ENCODE peak calls at places on chromosome 20, in five cellular contexts. One of them, this sample, is unnamed.

GRCh38 chr20:48401359-48401758 is 426.4 kb downstream of the PREX1 start:
- DNase-seq in H9: no peak
- DNase-seq in neuronal stem cell: no peak
- DNase-seq in mesenchymal stem cell: no peak
- DNase-seq in H1: no peak
- DNase-seq in this sample: no peak

GRCh38 chr20:58818585-58819285 is 32.0 kb downstream of the GNAS-AS1 start:
- DNase-seq in H9: no peak
- DNase-seq in neuronal stem cell: no peak
- DNase-seq in mesenchymal stem cell: peak
- DNase-seq in H1: no peak
- DNase-seq in this sample: peak

GRCh38 chr20:62285151-62285550 is 17.6 kb upstream of the ADRM1 start:
- DNase-seq in H9: no peak
- DNase-seq in neuronal stem cell: no peak
- DNase-seq in mesenchymal stem cell: no peak
- DNase-seq in H1: no peak
- DNase-seq in this sample: no peak

GRCh38 chr20:13017235-13017634 is 8.5 kb downstream of the SPTLC3 start:
- DNase-seq in H9: no peak
- DNase-seq in neuronal stem cell: no peak
- DNase-seq in mesenchymal stem cell: peak
- DNase-seq in H1: no peak
- DNase-seq in this sample: peak

GRCh38 chr20:21615617-21616080 is 89.8 kb upstream of the PAX1 start:
- DNase-seq in H9: peak
- DNase-seq in neuronal stem cell: peak
- DNase-seq in mesenchymal stem cell: no peak
- DNase-seq in H1: peak
- DNase-seq in this sample: peak

GRCh38 chr20:25480156-25480555 is 72.7 kb downstream of the GINS1 start:
- DNase-seq in H9: no peak
- DNase-seq in neuronal stem cell: no peak
- DNase-seq in mesenchymal stem cell: no peak
- DNase-seq in H1: no peak
- DNase-seq in this sample: no peak

GRCh38 chr20:13995841-13996240 is 525 bp downstream of the MACROD2 start:
- DNase-seq in H9: peak
- DNase-seq in neuronal stem cell: no peak
- DNase-seq in mesenchymal stem cell: no peak
- DNase-seq in H1: peak
- DNase-seq in this sample: no peak

GRCh38 chr20:16654858-16655257 is 75.0 kb upstream of the SNRPB2 start:
- DNase-seq in H9: no peak
- DNase-seq in neuronal stem cell: no peak
- DNase-seq in mesenchymal stem cell: no peak
- DNase-seq in H1: no peak
- DNase-seq in this sample: no peak

GRCh38 chr20:51900443-51900842 is 98.1 kb upstream of the SALL4 start:
- DNase-seq in H9: no peak
- DNase-seq in neuronal stem cell: no peak
- DNase-seq in mesenchymal stem cell: no peak
- DNase-seq in H1: no peak
- DNase-seq in this sample: no peak

GRCh38 chr20:33372993-33373441 is 28.3 kb downstream of the CDK5RAP1 start:
- DNase-seq in H9: no peak
- DNase-seq in neuronal stem cell: no peak
- DNase-seq in mesenchymal stem cell: peak
- DNase-seq in H1: no peak
- DNase-seq in this sample: no peak

GRCh38 chr20:51636123-51636522 is 93.6 kb upstream of the NFATC2 start:
- DNase-seq in H9: no peak
- DNase-seq in neuronal stem cell: no peak
- DNase-seq in mesenchymal stem cell: no peak
- DNase-seq in H1: no peak
- DNase-seq in this sample: no peak

GRCh38 chr20:36147707-36148106 is 6.8 kb upstream of the EPB41L1 start:
- DNase-seq in H9: no peak
- DNase-seq in neuronal stem cell: no peak
- DNase-seq in mesenchymal stem cell: peak
- DNase-seq in H1: no peak
- DNase-seq in this sample: no peak

GRCh38 chr20:55919319-55919718 is 86.0 kb downstream of the CBLN4 start:
- DNase-seq in H9: no peak
- DNase-seq in neuronal stem cell: no peak
- DNase-seq in mesenchymal stem cell: no peak
- DNase-seq in H1: no peak
- DNase-seq in this sample: no peak

GRCh38 chr20:11447371-11448100 is 470.2 kb upstream of the BTBD3 start:
- DNase-seq in H9: no peak
- DNase-seq in neuronal stem cell: no peak
- DNase-seq in mesenchymal stem cell: no peak
- DNase-seq in H1: no peak
- DNase-seq in this sample: no peak

GRCh38 chr20:1874534-1875168 is 20.6 kb upstream of the SIRPA start:
- DNase-seq in H9: no peak
- DNase-seq in neuronal stem cell: no peak
- DNase-seq in mesenchymal stem cell: no peak
- DNase-seq in H1: no peak
- DNase-seq in this sample: no peak

GRCh38 chr20:36097331-36097730 is 57.2 kb upstream of the EPB41L1 start:
- DNase-seq in H9: no peak
- DNase-seq in neuronal stem cell: no peak
- DNase-seq in mesenchymal stem cell: no peak
- DNase-seq in H1: no peak
- DNase-seq in this sample: peak

GRCh38 chr20:2005831-2006426 is 12.1 kb upstream of the PDYN start:
- DNase-seq in H9: peak
- DNase-seq in neuronal stem cell: peak
- DNase-seq in mesenchymal stem cell: peak
- DNase-seq in H1: peak
- DNase-seq in this sample: peak

GRCh38 chr20:20530428-20531151 is 162.7 kb downstream of the INSM1 start:
- DNase-seq in H9: no peak
- DNase-seq in neuronal stem cell: no peak
- DNase-seq in mesenchymal stem cell: no peak
- DNase-seq in H1: no peak
- DNase-seq in this sample: no peak

GRCh38 chr20:60999256-60999655 is 252.8 kb upstream of the CDH4 start:
- DNase-seq in H9: no peak
- DNase-seq in neuronal stem cell: no peak
- DNase-seq in mesenchymal stem cell: no peak
- DNase-seq in H1: no peak
- DNase-seq in this sample: no peak

GRCh38 chr20:32168184-32168910 is 39.2 kb downstream of the PLAGL2 start:
- DNase-seq in H9: peak
- DNase-seq in neuronal stem cell: no peak
- DNase-seq in mesenchymal stem cell: peak
- DNase-seq in H1: no peak
- DNase-seq in this sample: no peak

GRCh38 chr20:4601630-4602296 is 119.9 kb upstream of the PRND start:
- DNase-seq in H9: no peak
- DNase-seq in neuronal stem cell: no peak
- DNase-seq in mesenchymal stem cell: peak
- DNase-seq in H1: no peak
- DNase-seq in this sample: no peak

GRCh38 chr20:58329711-58330110 is 20.2 kb downstream of the RAB22A start:
- DNase-seq in H9: no peak
- DNase-seq in neuronal stem cell: no peak
- DNase-seq in mesenchymal stem cell: no peak
- DNase-seq in H1: no peak
- DNase-seq in this sample: no peak

GRCh38 chr20:35253010-35253409 is 24.9 kb downstream of the MMP24OS start:
- DNase-seq in H9: no peak
- DNase-seq in neuronal stem cell: no peak
- DNase-seq in mesenchymal stem cell: no peak
- DNase-seq in H1: no peak
- DNase-seq in this sample: no peak

GRCh38 chr20:3751284-3751663 is 16.3 kb downstream of the ADISSP start:
- DNase-seq in H9: peak
- DNase-seq in neuronal stem cell: no peak
- DNase-seq in mesenchymal stem cell: no peak
- DNase-seq in H1: no peak
- DNase-seq in this sample: no peak

GRCh38 chr20:61930776-61931475 is 134.8 kb downstream of the TAF4 start:
- DNase-seq in H9: no peak
- DNase-seq in neuronal stem cell: no peak
- DNase-seq in mesenchymal stem cell: no peak
- DNase-seq in H1: peak
- DNase-seq in this sample: no peak

GRCh38 chr20:5945963-5946362 is 4.4 kb downstream of the TRMT6 start:
- DNase-seq in H9: no peak
- DNase-seq in neuronal stem cell: no peak
- DNase-seq in mesenchymal stem cell: peak
- DNase-seq in H1: no peak
- DNase-seq in this sample: no peak

GRCh38 chr20:39851459-39851858 is 837.6 kb downstream of the MAFB start:
- DNase-seq in H9: no peak
- DNase-seq in neuronal stem cell: no peak
- DNase-seq in mesenchymal stem cell: peak
- DNase-seq in H1: no peak
- DNase-seq in this sample: peak

GRCh38 chr20:1322511-1323245 is 6.3 kb downstream of the SDCBP2 start:
- DNase-seq in H9: no peak
- DNase-seq in neuronal stem cell: no peak
- DNase-seq in mesenchymal stem cell: peak
- DNase-seq in H1: no peak
- DNase-seq in this sample: no peak

GRCh38 chr20:53815509-53815908 is 221.9 kb upstream of the ZNF217 start:
- DNase-seq in H9: no peak
- DNase-seq in neuronal stem cell: no peak
- DNase-seq in mesenchymal stem cell: no peak
- DNase-seq in H1: no peak
- DNase-seq in this sample: no peak

GRCh38 chr20:25277051-25277801 is 29.3 kb downstream of the PYGB start:
- DNase-seq in H9: no peak
- DNase-seq in neuronal stem cell: no peak
- DNase-seq in mesenchymal stem cell: no peak
- DNase-seq in H1: peak
- DNase-seq in this sample: no peak

GRCh38 chr20:37295001-37295400 is 5.5 kb downstream of the MANBAL start:
- DNase-seq in H9: no peak
- DNase-seq in neuronal stem cell: no peak
- DNase-seq in mesenchymal stem cell: peak
- DNase-seq in H1: no peak
- DNase-seq in this sample: peak
- H2BK12ac ChIP-seq in H9: no peak
- H2BK12ac ChIP-seq in neuronal stem cell: no peak
- H2BK12ac ChIP-seq in mesenchymal stem cell: no peak
- H2BK12ac ChIP-seq in H1: no peak
- H2BK12ac ChIP-seq in this sample: no peak

DNA sequence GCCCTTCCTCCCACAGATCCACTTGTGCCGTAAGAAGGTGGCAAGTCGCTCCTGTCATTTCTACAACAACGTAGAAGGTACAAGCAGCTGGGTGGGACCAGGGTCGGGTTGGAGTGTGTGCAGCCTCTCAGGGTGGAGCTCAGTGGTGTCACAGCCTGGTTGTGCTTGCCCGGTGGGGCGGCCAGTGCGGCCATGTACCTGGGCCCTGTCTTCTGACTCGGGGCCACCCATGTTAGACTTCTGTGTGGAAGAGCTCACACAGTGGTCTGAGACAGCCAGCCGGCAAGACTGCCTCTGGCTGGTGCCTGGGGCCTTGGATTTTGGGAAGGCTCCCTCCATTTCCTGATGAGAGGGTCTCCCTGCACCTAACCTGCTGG is 4.7 kb downstream of the RTEL1 start:
- DNase-seq in H9: no peak
- DNase-seq in neuronal stem cell: no peak
- DNase-seq in mesenchymal stem cell: no peak
- DNase-seq in H1: no peak
- DNase-seq in this sample: no peak
- H2BK12ac ChIP-seq in H9: no peak
- H2BK12ac ChIP-seq in neuronal stem cell: no peak
- H2BK12ac ChIP-seq in mesenchymal stem cell: no peak
- H2BK12ac ChIP-seq in H1: no peak
- H2BK12ac ChIP-seq in this sample: no peak

GRCh38 chr20:44208770-44209169 is 1.8 kb downstream of the OSER1 start:
- DNase-seq in H9: no peak
- DNase-seq in neuronal stem cell: no peak
- DNase-seq in mesenchymal stem cell: peak
- DNase-seq in H1: no peak
- DNase-seq in this sample: peak

GRCh38 chr20:44210422-44211176 is at the start of gene OSER1:
- DNase-seq in H9: peak
- DNase-seq in neuronal stem cell: peak
- DNase-seq in mesenchymal stem cell: peak
- DNase-seq in H1: peak
- DNase-seq in this sample: peak

GRCh38 chr20:44212792-44213191 is 2.2 kb upstream of the OSER1 start:
- DNase-seq in H9: no peak
- DNase-seq in neuronal stem cell: no peak
- DNase-seq in mesenchymal stem cell: no peak
- DNase-seq in H1: peak
- DNase-seq in this sample: no peak

GRCh38 chr20:44209691-44210421 is 715 bp downstream of the OSER1 start:
- DNase-seq in H9: no peak
- DNase-seq in neuronal stem cell: peak
- DNase-seq in mesenchymal stem cell: peak
- DNase-seq in H1: peak
- DNase-seq in this sample: peak

DNA sequence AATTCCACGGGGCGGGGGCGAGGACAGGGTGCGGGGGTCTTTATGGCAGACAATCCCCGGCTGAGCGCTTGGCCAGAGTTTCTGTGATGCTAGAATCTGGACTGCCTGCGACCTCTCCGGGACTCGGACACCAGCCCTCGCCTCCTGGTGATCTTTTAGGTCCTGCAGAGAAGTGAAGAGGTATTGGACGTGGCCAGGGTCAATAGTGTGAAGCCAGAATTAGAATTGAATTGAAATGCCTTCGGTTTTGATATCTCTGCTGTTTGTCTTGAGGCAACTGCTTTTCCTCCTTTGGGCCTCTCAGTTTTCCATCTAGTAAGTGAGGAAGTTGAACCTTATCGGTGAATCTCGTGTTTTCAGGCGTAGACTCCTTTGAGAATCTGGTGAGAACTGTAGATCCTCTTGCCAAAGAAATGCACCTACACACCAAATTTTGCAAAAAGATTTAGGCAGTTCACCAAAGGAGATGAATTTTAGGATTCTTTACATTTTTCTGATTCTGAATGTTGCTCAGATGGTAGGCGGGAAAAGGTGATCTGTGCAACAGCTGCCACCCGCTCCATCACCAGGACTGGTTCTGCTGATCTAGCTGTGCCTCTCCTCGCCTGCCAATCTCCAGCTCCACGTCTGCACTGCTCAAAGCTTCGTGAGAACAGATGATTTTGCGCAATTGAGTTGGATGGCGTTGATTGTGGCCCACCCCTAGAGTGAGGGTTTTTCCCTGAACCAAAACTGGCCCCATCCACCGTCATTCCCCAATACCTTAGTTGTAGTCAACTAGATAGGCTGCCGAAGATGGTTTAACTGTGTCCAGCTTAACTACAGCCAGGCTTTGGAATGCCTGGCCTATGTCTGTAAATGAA is 837 bp upstream of the OSER1 start:
- DNase-seq in H9: no peak
- DNase-seq in neuronal stem cell: no peak
- DNase-seq in mesenchymal stem cell: peak
- DNase-seq in H1: no peak
- DNase-seq in this sample: peak
- H2BK12ac ChIP-seq in H9: no peak
- H2BK12ac ChIP-seq in neuronal stem cell: no peak
- H2BK12ac ChIP-seq in mesenchymal stem cell: no peak
- H2BK12ac ChIP-seq in H1: no peak
- H2BK12ac ChIP-seq in this sample: peak

GRCh38 chr20:18496042-18496441 is 983 bp downstream of the RBBP9 start:
- DNase-seq in H9: no peak
- DNase-seq in neuronal stem cell: no peak
- DNase-seq in mesenchymal stem cell: peak
- DNase-seq in H1: no peak
- DNase-seq in this sample: no peak
- H2BK12ac ChIP-seq in H9: no peak
- H2BK12ac ChIP-seq in neuronal stem cell: no peak
- H2BK12ac ChIP-seq in mesenchymal stem cell: no peak
- H2BK12ac ChIP-seq in H1: no peak
- H2BK12ac ChIP-seq in this sample: no peak